ENCODE peak calls at places on chromosomes 11 and 22, in five cellular contexts. B, M, S, Z and D are unnamed samples.

GRCh38 chr22:32617271-32617670 is 142.7 kb downstream of the FBXO7 start:
- DNase-seq in S (no peak), B (no peak), Z (no peak), M (no peak), D (no peak)

GRCh38 chr11:87369888-87370287 is 332.2 kb downstream of the TMEM135 start:
- DNase-seq in Z (peak; percentile 57), M (no peak), S (no peak), B (no peak), D (no peak)

GRCh38 chr11:46347637-46348311 is 511 bp downstream of the DGKZ start:
- DNase-seq in Z (no peak), B (no peak), S (no peak), M (no peak), D (no peak)

GRCh38 chr11:70298243-70298915 is 27.9 kb downstream of the PPFIA1 start:
- DNase-seq in Z (no peak), B (no peak), S (peak; percentile 54), M (no peak), D (no peak)

GRCh38 chr22:24146791-24147353 is 34.4 kb upstream of the SUSD2 start:
- DNase-seq in M (no peak), Z (peak; percentile 55), B (peak; percentile 27), S (no peak), D (no peak)

GRCh38 chr11:3835100-3835485 is 5.7 kb downstream of the RHOG start:
- DNase-seq in Z (peak; percentile 21), S (no peak), B (no peak), M (no peak), D (no peak)

GRCh38 chr11:36945384-36945783 is 347.3 kb upstream of the RAG2 start:
- DNase-seq in Z (peak; percentile 10), B (no peak), S (peak; percentile 16), M (no peak), D (no peak)

GRCh38 chr11:93498099-93499040 is 44.8 kb downstream of the SMCO4 start:
- DNase-seq in S (peak; percentile 67), M (no peak), Z (peak; percentile 88), B (no peak), D (no peak)

GRCh38 chr11:75273331-75273988 is 32.9 kb downstream of the TPBGL start:
- DNase-seq in B (no peak), Z (no peak), M (no peak), S (no peak), D (no peak)

GRCh38 chr22:36323182-36323854 is 64.4 kb downstream of the MYH9 start:
- DNase-seq in B (no peak), M (no peak), Z (no peak), S (no peak), D (no peak)

GRCh38 chr11:34809191-34810106 is 106.7 kb downstream of the APIP start:
- DNase-seq in S (peak; percentile 88), M (no peak), Z (no peak), B (no peak), D (no peak)

GRCh38 chr11:67268036-67268683 is 1.9 kb downstream of the GRK2 start:
- DNase-seq in Z (no peak), M (no peak), S (no peak), B (no peak), D (peak; percentile 87)

GRCh38 chr11:65416341-65417185 is 6.0 kb upstream of the NEAT1 start:
- DNase-seq in B (peak; percentile 96), M (peak; percentile 95), Z (peak; percentile 86), S (peak; percentile 93), D (peak; percentile 97)

GRCh38 chr11:8956860-8957259 is 7.4 kb downstream of the TMEM9B start:
- DNase-seq in B (no peak), M (no peak), S (no peak), Z (no peak), D (no peak)

GRCh38 chr11:7673724-7674434 is 579 bp upstream of the CYB5R2 start:
- DNase-seq in Z (peak; percentile 91), S (no peak), M (no peak), B (peak; percentile 77), D (no peak)

GRCh38 chr11:62710001-62710345 is 2.5 kb downstream of the GNG3 start:
- DNase-seq in M (no peak), S (no peak), Z (no peak), B (no peak), D (peak; percentile 72)

GRCh38 chr22:25514436-25514835 is 50.0 kb upstream of the GRK3 start:
- DNase-seq in B (no peak), M (no peak), S (peak; percentile 43), Z (peak; percentile 69), D (no peak)

GRCh38 chr11:63920870-63921417 is 4.0 kb upstream of the RCOR2 start:
- DNase-seq in M (no peak), B (peak; percentile 91), Z (peak; percentile 79), S (no peak), D (peak; percentile 29)

GRCh38 chr11:133078591-133079179 is 453.6 kb downstream of the OPCML start:
- DNase-seq in M (peak; percentile 30), Z (peak; percentile 64), B (peak; percentile 77), S (peak; percentile 64), D (peak; percentile 58)

GRCh38 chr11:74694136-74694535 is 37.1 kb downstream of the CHRDL2 start:
- DNase-seq in B (no peak), M (no peak), Z (peak; percentile 54), S (no peak), D (no peak)

GRCh38 chr11:123494195-123495050 is 64.4 kb downstream of the GRAMD1B start:
- DNase-seq in B (no peak), Z (peak; percentile 68), S (no peak), M (no peak), D (no peak)

GRCh38 chr11:111845256-111846028 is 25.9 kb downstream of the ALG9 start:
- DNase-seq in S (peak; percentile 58), Z (no peak), B (no peak), M (no peak), D (no peak)

GRCh38 chr22:30286813-30287625 is 2.3 kb downstream of the CASTOR1 start:
- DNase-seq in B (peak; percentile 95), S (peak; percentile 66), Z (peak; percentile 73), M (peak; percentile 92), D (peak; percentile 93)

GRCh38 chr11:95111923-95112540 is 22.4 kb downstream of the ENDOD1 start:
- DNase-seq in B (no peak), Z (no peak), S (no peak), M (no peak), D (no peak)

GRCh38 chr11:132770802-132771545 is 761.3 kb downstream of the OPCML start:
- DNase-seq in B (no peak), S (no peak), Z (peak; percentile 18), M (no peak), D (no peak)

GRCh38 chr22:43529954-43530863 is 118.4 kb downstream of the MPPED1 start:
- DNase-seq in S (peak; percentile 2), Z (peak; percentile 16), M (no peak), B (no peak), D (no peak)

GRCh38 chr11:119794756-119795155 is 65.8 kb upstream of the NECTIN1 start:
- DNase-seq in B (no peak), S (no peak), Z (no peak), M (no peak), D (no peak)

GRCh38 chr11:78840190-78840589 is 265.5 kb upstream of the NARS2 start:
- DNase-seq in Z (no peak), B (no peak), S (no peak), M (no peak), D (no peak)

GRCh38 chr11:62139526-62140301 is 15.9 kb downstream of the INCENP start:
- DNase-seq in B (no peak), S (no peak), M (no peak), Z (no peak), D (no peak)

GRCh38 chr11:133778161-133778560 is 67.2 kb downstream of the SPATA19 start:
- DNase-seq in B (no peak), M (no peak), Z (no peak), S (no peak), D (no peak)

GRCh38 chr11:86745571-86745970 is 54.8 kb upstream of the PRSS23 start:
- DNase-seq in S (peak; percentile 24), B (no peak), Z (no peak), M (no peak), D (no peak)

GRCh38 chr11:83156996-83157754 is at the start of gene PCF11:
- DNase-seq in Z (no peak), S (no peak), B (peak; percentile 96), M (peak; percentile 95), D (no peak)

GRCh38 chr11:134863294-134863693 is 451.3 kb upstream of the B3GAT1 start:
- DNase-seq in B (no peak), Z (no peak), M (no peak), S (no peak), D (no peak)

GRCh38 chr22:20479612-20480196 is 15.9 kb downstream of the KLHL22 start:
- DNase-seq in Z (no peak), S (no peak), B (no peak), M (no peak), D (no peak)

GRCh38 chr22:27139935-27140493 is 482.6 kb downstream of the MIAT start:
- DNase-seq in S (no peak), M (no peak), Z (no peak), B (no peak), D (no peak)

GRCh38 chr22:30245985-30246901 is at the start of gene LIF:
- DNase-seq in S (no peak), Z (peak; percentile 49), B (peak; percentile 56), M (peak; percentile 48), D (peak; percentile 66)

GRCh38 chr11:45470151-45471001 is 184.2 kb upstream of the SYT13 start:
- DNase-seq in B (no peak), M (no peak), S (no peak), Z (no peak), D (no peak)

GRCh38 chr11:17504330-17505107 is 27.9 kb upstream of the ABCC8 start:
- DNase-seq in M (peak; percentile 80), Z (peak; percentile 67), S (peak; percentile 74), B (peak; percentile 84), D (peak; percentile 86)